ENCODE peak calls at places on chromosomes 7 and 10, in four cellular contexts. L is right cardiac atrium, R is lower lobe of right lung, O is spleen. E is an unnamed sample.

GRCh38 chr7:17696422-17696821 is 243.9 kb downstream of the SNX13 start:
- DNase-seq in L (peak; percentile 86), R (peak; percentile 52), O (no peak), E (peak; percentile 81)

GRCh38 chr10:69123306-69123746 is 652 bp upstream of the VPS26A start:
- DNase-seq in L (peak; percentile 61), R (no peak), O (no peak), E (no peak)

GRCh38 chr10:80909254-80909653 is 371.6 kb downstream of the SH2D4B start:
- DNase-seq in L (no peak), R (no peak), O (no peak), E (no peak)

GRCh38 chr10:69180525-69181204 is 631 bp downstream of the SUPV3L1 start:
- DNase-seq in L (no peak), R (no peak), O (no peak), E (no peak)

GRCh38 chr7:70015353-70015752 is 417.1 kb downstream of the AUTS2 start:
- DNase-seq in L (no peak), R (no peak), O (no peak), E (no peak)

GRCh38 chr10:14185501-14186045 is 145.2 kb downstream of the FRMD4A start:
- DNase-seq in L (no peak), R (no peak), O (no peak), E (no peak)

GRCh38 chr7:157411580-157411979 is 74.8 kb downstream of the DNAJB6 start:
- DNase-seq in L (no peak), R (peak; percentile 41), O (peak; percentile 63), E (no peak)

GRCh38 chr7:42170724-42171123 is 66.3 kb downstream of the GLI3 start:
- DNase-seq in L (no peak), R (no peak), O (no peak), E (no peak)

GRCh38 chr7:151376218-151376902 is 33.5 kb downstream of the WDR86 start:
- DNase-seq in L (no peak), R (no peak), O (peak; percentile 63), E (peak; percentile 62)

GRCh38 chr10:89431977-89432376 is 17.6 kb downstream of the IFIT5 start:
- DNase-seq in L (no peak), R (no peak), O (no peak), E (no peak)

GRCh38 chr10:129936266-129936922 is 27.7 kb downstream of the EBF3 start:
- DNase-seq in L (no peak), R (no peak), O (peak; percentile 64), E (peak; percentile 52)

GRCh38 chr10:28551086-28551485 is 18.2 kb downstream of the WAC start:
- DNase-seq in L (no peak), R (no peak), O (no peak), E (no peak)

GRCh38 chr10:8369666-8370065 is 315.2 kb downstream of the GATA3 start:
- DNase-seq in L (no peak), R (no peak), O (no peak), E (no peak)

GRCh38 chr10:49550563-49550962 is 11.6 kb upstream of the ERCC6 start:
- DNase-seq in L (no peak), R (no peak), O (no peak), E (no peak)

GRCh38 chr7:155731375-155731774 is 80.9 kb downstream of the SHH start:
- DNase-seq in L (no peak), R (no peak), O (no peak), E (no peak)
- H3K4me1 ChIP-seq in L (peaks cover 8% of the 10 kb centered on the region), R (peaks cover 19% of the 10 kb centered on the region), O (peaks cover 52% of the 10 kb centered on the region), E (peaks cover 16% of the 10 kb centered on the region)

DNA sequence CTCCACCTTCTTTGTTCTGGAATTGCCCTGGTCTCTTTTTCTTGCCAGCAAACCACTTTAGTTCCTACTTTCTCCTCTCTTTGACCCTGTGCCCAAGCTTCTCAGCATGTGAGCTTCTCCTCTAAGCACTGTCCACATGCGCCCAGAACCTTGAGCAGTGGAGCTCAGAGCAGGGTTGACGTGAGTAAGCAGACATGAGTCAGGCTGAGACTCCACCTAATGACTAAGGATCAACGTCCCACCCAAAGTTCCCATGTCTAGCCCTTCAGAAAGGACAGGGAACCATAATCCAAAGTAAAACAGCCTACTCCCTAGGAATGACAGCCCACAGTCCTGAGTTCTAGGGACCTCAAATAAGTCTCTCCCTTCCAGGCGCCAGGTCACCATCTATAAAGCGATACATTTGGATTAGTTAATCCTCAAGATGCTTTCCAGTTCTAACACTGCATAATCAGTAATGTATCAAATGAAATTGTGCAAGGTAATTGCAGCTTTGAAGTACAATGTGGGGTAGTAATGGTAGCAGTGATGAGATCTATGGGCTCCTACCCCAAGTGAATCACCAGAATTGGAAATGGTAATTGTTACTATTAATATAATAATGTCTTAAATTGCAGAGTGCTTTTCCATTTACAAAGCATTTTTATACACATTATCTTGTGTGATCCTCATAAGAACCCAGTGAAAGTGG is 44.5 kb downstream of the KCNMA1 start:
- DNase-seq in L (peak; percentile 34), R (no peak), O (peak; percentile 31), E (peak; percentile 70)
- H3K27ac ChIP-seq in L (no peak overlapping the region), R (no peak overlapping the region), O (no peak overlapping the region), E (peak overlapping the region; percentile 87)

GRCh38 chr10:47404446-47404845 is 20.4 kb upstream of the ZNF488 start:
- DNase-seq in L (no peak), R (no peak), O (peak; percentile 71), E (no peak)

GRCh38 chr10:47402681-47403301 is 18.7 kb upstream of the ZNF488 start:
- DNase-seq in L (peak; percentile 70), R (peak; percentile 46), O (peak; percentile 73), E (peak; percentile 82)

GRCh38 chr10:47404937-47405336 is 20.8 kb upstream of the ZNF488 start:
- DNase-seq in L (no peak), R (no peak), O (no peak), E (no peak)

GRCh38 chr10:47401874-47402645 is 18.0 kb upstream of the ZNF488 start:
- DNase-seq in L (no peak), R (no peak), O (peak; percentile 55), E (no peak)

DNA sequence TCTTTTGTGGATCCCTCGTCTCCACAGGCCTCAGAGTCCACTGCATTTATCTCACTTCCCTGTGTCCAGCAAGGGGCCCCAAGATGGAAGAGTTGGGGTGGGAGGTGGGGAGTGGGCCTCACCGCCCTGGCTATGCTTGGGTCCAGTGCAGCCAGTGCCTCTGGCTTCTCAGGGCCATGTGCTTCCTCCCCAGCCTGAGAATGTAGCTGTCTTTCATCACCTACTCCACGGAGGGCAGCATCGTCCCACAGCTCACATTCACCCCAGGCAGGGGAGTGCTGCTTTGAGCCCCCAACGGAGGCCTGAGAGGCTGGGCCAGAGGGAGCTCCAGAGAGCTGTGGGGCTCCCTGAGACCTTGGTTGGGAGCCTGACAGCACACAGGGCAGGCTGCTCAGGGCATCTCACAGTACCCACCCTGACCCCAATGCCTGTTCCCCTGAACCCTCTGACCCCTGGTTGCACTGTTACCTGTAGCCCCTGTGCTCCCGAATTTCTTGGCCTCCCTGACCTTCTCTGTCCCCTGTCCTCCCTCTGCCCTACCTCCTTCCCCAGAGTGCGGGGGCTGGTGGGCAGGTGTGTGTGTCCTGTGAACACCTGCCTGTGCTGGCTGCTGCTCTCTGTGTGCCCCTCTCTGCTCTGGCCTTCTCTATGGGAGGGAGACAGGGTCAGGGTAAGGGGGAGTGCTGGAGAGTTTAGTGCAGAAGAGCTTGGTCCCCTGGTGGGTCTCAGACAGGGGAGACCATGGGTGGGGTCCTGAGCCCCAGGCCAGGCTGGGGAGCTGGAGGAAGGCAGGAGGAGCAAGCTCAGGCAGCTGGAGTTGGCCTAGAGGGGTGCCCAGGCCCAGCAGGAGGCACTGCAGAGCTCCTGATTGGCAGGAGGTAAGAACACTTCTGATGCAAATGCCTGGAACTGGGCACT is 19.6 kb upstream of the ZNF488 start:
- DNase-seq in L (no peak), R (no peak), O (peak; percentile 61), E (no peak)
- H3K4me1 ChIP-seq in L (peaks cover 11% of the 10 kb centered on the region), R (peaks cover 6% of the 10 kb centered on the region), O (peaks cover 6% of the 10 kb centered on the region), E (peaks cover 21% of the 10 kb centered on the region)

GRCh38 chr10:114925675-114926204 is 12.3 kb upstream of the TRUB1 start:
- DNase-seq in L (peak; percentile 23), R (no peak), O (no peak), E (no peak)
- H3K27ac ChIP-seq in L (peak overlapping the region; percentile 19), R (no peak overlapping the region), O (no peak overlapping the region), E (no peak overlapping the region)

DNA sequence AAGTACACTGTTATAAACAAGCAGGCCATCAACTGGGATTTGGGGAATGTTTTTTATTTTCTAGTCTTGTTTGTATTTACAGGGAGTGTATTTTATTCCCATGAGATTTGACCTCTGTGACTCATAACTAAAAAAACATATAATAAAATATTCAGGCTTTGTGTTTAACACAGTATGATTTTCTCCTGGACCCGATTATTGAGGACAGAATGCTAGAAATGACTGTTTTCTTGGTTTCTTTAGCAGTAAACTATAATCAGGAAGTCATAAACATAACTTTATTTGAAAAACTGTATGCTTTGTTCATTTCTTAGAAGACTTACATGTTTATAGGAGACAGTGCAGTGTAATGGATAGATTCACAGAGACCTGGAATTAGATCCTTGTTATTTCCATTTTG is 2.1 kb downstream of the NHLRC2 start:
- DNase-seq in L (no peak), R (no peak), O (no peak), E (no peak)
- H3K4me1 ChIP-seq in L (peaks cover 2% of the 10 kb centered on the region), R (peaks cover 48% of the 10 kb centered on the region), O (peaks cover 67% of the 10 kb centered on the region), E (peaks cover 59% of the 10 kb centered on the region)

DNA sequence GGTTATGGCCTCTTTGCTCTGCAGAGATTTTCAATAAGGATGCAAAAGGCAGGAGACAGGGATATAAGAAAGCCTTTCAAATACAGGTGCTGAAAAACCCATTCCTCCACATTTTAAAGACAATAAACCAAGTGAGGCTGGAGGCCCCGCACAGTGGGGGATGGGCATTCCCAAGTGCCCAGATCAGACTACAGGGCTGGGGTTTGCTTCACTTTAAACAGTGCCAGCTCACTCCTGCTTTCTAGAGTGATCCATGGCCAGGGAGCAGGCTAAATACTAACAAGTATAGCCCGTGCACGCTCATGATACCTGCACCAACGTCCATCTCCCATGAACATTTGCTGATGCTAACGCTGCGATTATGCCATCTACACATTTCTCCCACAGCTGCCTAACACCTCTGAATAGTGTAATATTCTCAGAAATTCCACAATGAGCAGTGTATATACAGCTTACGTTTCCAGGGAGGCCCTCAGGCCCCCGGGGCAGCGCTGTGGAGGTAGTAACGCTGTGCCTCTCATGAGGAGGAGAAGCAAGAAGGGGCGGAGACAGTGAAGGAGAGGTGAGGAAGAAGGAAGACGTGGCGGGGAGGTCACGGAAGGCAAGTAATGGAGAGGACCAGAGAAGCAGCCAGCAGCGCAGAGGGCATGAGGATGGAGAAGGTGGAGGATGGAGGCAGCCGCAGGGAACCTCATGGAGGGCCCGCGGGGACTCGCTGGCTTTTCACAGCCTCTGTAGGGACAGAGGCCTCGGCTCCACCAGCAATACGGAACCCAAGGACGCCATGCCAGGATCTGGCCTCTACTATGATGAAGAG is 141.7 kb downstream of the USP6NL start:
- DNase-seq in L (no peak), R (no peak), O (no peak), E (no peak)
- H3K27ac ChIP-seq in L (no peak overlapping the region), R (no peak overlapping the region), O (no peak overlapping the region), E (no peak overlapping the region)